ENCODE peak calls at places on chromosomes 3 and 15, in six cellular contexts. M is H1, D is neuronal stem cell, F is trophoblast cell, H is H9, J is mesenchymal stem cell. O is an unnamed sample.

GRCh38 chr15:41585140-41586047 is 26.4 kb downstream of the TYRO3 start:
- DNase-seq in F (peak), H (peak), D (no peak), J (peak), M (peak), O (peak)

GRCh38 chr15:32833323-32833944 is 115.6 kb downstream of the GREM1 start:
- DNase-seq in F (no peak), H (no peak), M (no peak), J (no peak), D (no peak), O (peak)

GRCh38 chr15:50880651-50881114 is 27.8 kb upstream of the AP4E1 start:
- DNase-seq in M (no peak), J (peak), H (no peak), D (no peak), F (no peak), O (peak)

GRCh38 chr15:96035091-96035490 is 295.4 kb upstream of the NR2F2 start:
- DNase-seq in M (no peak), D (no peak), F (no peak), H (no peak), J (no peak), O (no peak)

GRCh38 chr15:65330934-65331645 is 26.6 kb downstream of the RNU5B-1 start:
- DNase-seq in D (no peak), F (no peak), H (no peak), M (no peak), J (no peak), O (no peak)

GRCh38 chr15:80638553-80639167 is 56.5 kb upstream of the ABHD17C start:
- DNase-seq in J (no peak), M (peak), F (no peak), D (no peak), H (no peak), O (peak)

GRCh38 chr3:126487151-126487771 is 11.6 kb upstream of the ZXDC start:
- DNase-seq in J (no peak), D (no peak), H (peak), M (no peak), F (no peak), O (no peak)

GRCh38 chr3:147392083-147392916 is 14.0 kb downstream of the ZIC4 start:
- DNase-seq in F (no peak), J (no peak), H (peak), M (peak), D (peak), O (no peak)

GRCh38 chr3:153633407-153633806 is 471.4 kb downstream of the RAP2B start:
- DNase-seq in H (no peak), F (no peak), M (no peak), D (no peak), J (no peak), O (no peak)

GRCh38 chr15:91852741-91853500 is 587 bp upstream of the SLCO3A1 start:
- DNase-seq in M (peak), J (peak), H (peak), F (peak), D (peak), O (peak)

GRCh38 chr3:175805825-175806224 is 946.7 kb downstream of the NAALADL2 start:
- DNase-seq in H (no peak), J (no peak), M (no peak), D (no peak), F (no peak), O (peak)

GRCh38 chr3:133404925-133405324 is 5.1 kb downstream of the BFSP2 start:
- DNase-seq in M (no peak), H (no peak), F (no peak), D (peak), J (no peak), O (no peak)

GRCh38 chr3:12507871-12508281 is 23.6 kb downstream of the TSEN2 start:
- DNase-seq in D (no peak), H (no peak), J (peak), F (no peak), M (no peak), O (peak)

GRCh38 chr3:185283374-185283935 is 29.6 kb upstream of the EHHADH start:
- DNase-seq in H (no peak), M (no peak), D (no peak), F (no peak), J (peak), O (peak)

GRCh38 chr3:101935081-101935480 is 85.8 kb downstream of the NFKBIZ start:
- DNase-seq in M (no peak), H (no peak), F (peak), D (no peak), J (no peak), O (no peak)

GRCh38 chr15:41022487-41023090 is 69.3 kb downstream of the CHAC1 start:
- DNase-seq in D (peak), H (peak), M (peak), F (peak), J (peak), O (peak)

GRCh38 chr3:127339943-127340861 is 52.4 kb upstream of the PRR20G start:
- DNase-seq in H (no peak), F (no peak), J (no peak), M (peak), D (no peak), O (no peak)

GRCh38 chr3:80643421-80643820 is 875.6 kb upstream of the ROBO1 start:
- DNase-seq in M (no peak), J (no peak), D (no peak), H (no peak), F (peak), O (no peak)

GRCh38 chr15:89533861-89534544 is 37.6 kb upstream of the RHCG start:
- DNase-seq in F (no peak), J (no peak), M (no peak), D (no peak), H (no peak), O (no peak)

DNA sequence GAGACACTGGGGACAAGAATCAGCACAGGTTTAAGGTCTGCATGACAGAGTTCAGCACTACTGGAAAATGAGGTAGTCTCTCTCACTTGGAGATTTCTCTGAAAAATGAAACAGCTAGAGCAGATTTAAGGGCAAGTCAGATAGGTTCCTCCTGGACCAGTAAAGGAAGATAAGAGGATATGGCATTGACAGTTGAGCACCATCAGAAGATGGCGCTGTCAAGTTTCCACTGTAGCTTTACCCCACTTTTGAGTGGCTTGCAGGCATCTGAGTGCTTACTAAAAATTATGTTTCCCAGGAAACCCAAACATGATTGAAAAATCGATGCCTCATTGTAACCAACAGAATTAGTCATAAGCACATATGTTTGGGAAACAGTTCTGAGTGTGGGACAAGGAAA is 407.2 kb upstream of the UBE2E2 start:
- DNase-seq in J (no peak), H (no peak), F (no peak), M (no peak), D (no peak), O (no peak)
- H4K91ac ChIP-seq in J (no peak), H (no peak), F (peak), M (no peak), D (no peak), O (no peak)

DNA sequence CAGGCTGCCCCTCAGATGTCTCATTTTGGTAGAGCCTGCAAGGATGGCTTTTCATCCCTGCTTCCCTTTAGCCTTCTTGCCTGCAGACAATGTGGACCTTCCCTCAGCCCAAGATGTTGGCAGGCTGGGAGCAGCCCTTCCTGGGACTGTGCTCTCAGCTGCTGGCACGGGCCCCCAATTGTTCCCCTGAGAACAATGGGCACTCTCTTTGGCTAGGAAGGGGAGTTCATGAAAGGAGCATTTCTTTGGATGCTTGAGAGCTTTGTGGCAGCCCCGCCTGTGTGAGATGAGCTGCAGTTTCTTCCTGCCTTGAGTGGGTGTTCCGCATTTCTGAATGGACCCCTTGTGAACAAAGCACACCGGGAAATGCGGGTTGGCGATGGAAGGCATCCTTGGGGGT is 35.0 kb upstream of the BSN start:
- DNase-seq in M (no peak), D (peak), J (no peak), H (no peak), F (no peak), O (no peak)
- H4K91ac ChIP-seq in M (no peak), D (no peak), J (no peak), H (no peak), F (no peak), O (no peak)

DNA sequence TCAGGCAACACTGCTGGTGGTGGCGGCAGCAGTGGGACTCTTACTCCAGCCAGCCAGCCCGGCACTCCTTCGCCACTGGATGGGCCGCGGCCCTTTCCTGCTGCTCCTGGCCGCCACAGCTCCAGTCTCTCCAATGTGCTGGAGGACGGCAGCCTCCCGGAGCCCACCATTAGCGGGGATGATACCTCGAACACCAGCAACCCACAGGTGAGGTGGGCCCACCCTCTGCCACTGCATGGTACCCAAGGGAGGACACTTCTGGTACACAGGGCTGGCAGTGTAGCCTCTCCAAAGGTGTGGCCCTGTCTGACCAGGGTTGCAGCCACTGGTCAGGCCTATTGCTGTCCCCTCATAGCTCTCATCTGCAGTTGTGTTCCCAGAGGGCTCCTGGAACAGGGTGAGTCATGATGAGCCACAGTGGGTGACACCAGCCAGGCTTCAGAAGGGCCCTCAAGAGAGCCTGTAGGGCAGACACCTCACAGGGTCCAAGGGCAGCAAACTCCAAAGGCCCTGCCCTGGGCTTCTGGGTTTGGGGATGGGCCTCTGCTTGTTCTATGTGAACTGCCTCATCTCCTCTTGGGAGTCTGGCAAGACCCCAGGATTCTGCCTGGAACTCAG is 20.8 kb downstream of the NBEAL2 start:
- DNase-seq in J (peak), D (no peak), H (no peak), M (no peak), F (no peak), O (peak)
- H4K91ac ChIP-seq in J (peak), D (no peak), H (no peak), M (no peak), F (no peak), O (no peak)

GRCh38 chr15:48471073-48471472 is 139.8 kb downstream of the DUT start:
- DNase-seq in H (no peak), F (no peak), D (no peak), J (peak), M (no peak), O (no peak)
- H4K91ac ChIP-seq in H (no peak), F (no peak), D (no peak), J (no peak), M (no peak), O (no peak)

GRCh38 chr3:156939315-156939714 is 113.2 kb downstream of the LEKR1 start:
- DNase-seq in J (no peak), H (no peak), M (no peak), F (no peak), D (no peak), O (no peak)

GRCh38 chr3:156941311-156941710 is 115.2 kb downstream of the LEKR1 start:
- DNase-seq in D (no peak), J (no peak), H (no peak), M (no peak), F (no peak), O (no peak)

DNA sequence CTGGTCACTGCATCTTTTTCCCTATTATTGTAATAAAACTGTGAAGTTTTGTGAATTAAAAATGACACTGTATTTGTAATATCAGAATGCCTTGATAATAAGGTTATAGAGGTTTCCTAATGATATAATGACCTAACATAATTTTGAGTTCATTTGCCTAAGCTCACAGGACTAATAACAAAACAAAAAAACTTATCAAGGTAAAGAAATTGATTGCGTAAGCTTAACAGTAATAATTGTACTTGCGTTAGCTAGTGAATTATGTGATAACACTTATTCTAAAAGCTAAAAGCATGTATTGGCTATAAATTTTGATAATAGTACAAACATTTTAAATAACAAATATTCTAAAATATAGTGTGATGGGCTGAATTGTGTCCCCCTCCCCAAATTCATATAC is 112.6 kb downstream of the LEKR1 start:
- DNase-seq in H (no peak), M (no peak), J (no peak), F (no peak), D (no peak), O (no peak)
- H4K91ac ChIP-seq in H (no peak), M (no peak), J (no peak), F (no peak), D (no peak), O (no peak)

GRCh38 chr3:8484409-8485140 is 17.0 kb upstream of the LMCD1 start:
- DNase-seq in D (no peak), J (no peak), H (no peak), M (no peak), F (peak), O (no peak)
- H4K91ac ChIP-seq in D (no peak), J (no peak), H (no peak), M (no peak), F (no peak), O (peak)